ENCODE peak calls at places on chromosomes 6 and 20, in six cellular contexts. One of them, this sample, is unnamed.

GRCh38 chr6:108463789-108464188 is 96.9 kb upstream of the FOXO3 start:
- DNase-seq in PC-9: no peak
- DNase-seq in RWPE1: no peak
- DNase-seq in CD8-positive, alpha-beta memory T cell: no peak
- DNase-seq in aorta: no peak
- DNase-seq in breast epithelium: no peak
- DNase-seq in this sample: no peak

GRCh38 chr6:78597966-78598365 is 269.4 kb upstream of the IRAK1BP1 start:
- DNase-seq in PC-9: no peak
- DNase-seq in RWPE1: no peak
- DNase-seq in CD8-positive, alpha-beta memory T cell: no peak
- DNase-seq in aorta: no peak
- DNase-seq in breast epithelium: no peak
- DNase-seq in this sample: no peak

GRCh38 chr6:123888779-123889513 is 85.3 kb downstream of the NKAIN2 start:
- DNase-seq in PC-9: no peak
- DNase-seq in RWPE1: no peak
- DNase-seq in CD8-positive, alpha-beta memory T cell: no peak
- DNase-seq in aorta: no peak
- DNase-seq in breast epithelium: no peak
- DNase-seq in this sample: no peak

GRCh38 chr6:75171581-75172360 is 34.1 kb downstream of the COL12A1 start:
- DNase-seq in PC-9: no peak
- DNase-seq in RWPE1: no peak
- DNase-seq in CD8-positive, alpha-beta memory T cell: no peak
- DNase-seq in aorta: no peak
- DNase-seq in breast epithelium: no peak
- DNase-seq in this sample: no peak

GRCh38 chr6:142155895-142156757 is 9.1 kb downstream of the VTA1 start:
- DNase-seq in PC-9: no peak
- DNase-seq in RWPE1: peak; percentile 25
- DNase-seq in CD8-positive, alpha-beta memory T cell: no peak
- DNase-seq in aorta: no peak
- DNase-seq in breast epithelium: no peak
- DNase-seq in this sample: no peak

GRCh38 chr6:138503881-138504680 is 4.8 kb upstream of the NHSL1 start:
- DNase-seq in PC-9: no peak
- DNase-seq in RWPE1: no peak
- DNase-seq in CD8-positive, alpha-beta memory T cell: no peak
- DNase-seq in aorta: no peak
- DNase-seq in breast epithelium: no peak
- DNase-seq in this sample: no peak

GRCh38 chr6:31575335-31575901 is at the start of gene TNF:
- DNase-seq in PC-9: no peak
- DNase-seq in RWPE1: no peak
- DNase-seq in CD8-positive, alpha-beta memory T cell: peak; percentile 79
- DNase-seq in aorta: peak; percentile 78
- DNase-seq in breast epithelium: no peak
- DNase-seq in this sample: no peak

GRCh38 chr6:113352029-113352801 is 504.9 kb upstream of the MARCKS start:
- DNase-seq in PC-9: peak; percentile 77
- DNase-seq in RWPE1: peak; percentile 72
- DNase-seq in CD8-positive, alpha-beta memory T cell: no peak
- DNase-seq in aorta: no peak
- DNase-seq in breast epithelium: no peak
- DNase-seq in this sample: peak; percentile 44

GRCh38 chr6:25706314-25707014 is 48.1 kb upstream of the SLC17A4 start:
- DNase-seq in PC-9: no peak
- DNase-seq in RWPE1: no peak
- DNase-seq in CD8-positive, alpha-beta memory T cell: no peak
- DNase-seq in aorta: no peak
- DNase-seq in breast epithelium: no peak
- DNase-seq in this sample: no peak

GRCh38 chr6:151704383-151704782 is 103.1 kb upstream of the ESR1 start:
- DNase-seq in PC-9: no peak
- DNase-seq in RWPE1: no peak
- DNase-seq in CD8-positive, alpha-beta memory T cell: no peak
- DNase-seq in aorta: no peak
- DNase-seq in breast epithelium: no peak
- DNase-seq in this sample: no peak

GRCh38 chr20:23647346-23647745 is 9.6 kb upstream of the CST3 start:
- DNase-seq in PC-9: no peak
- DNase-seq in RWPE1: no peak
- DNase-seq in CD8-positive, alpha-beta memory T cell: no peak
- DNase-seq in aorta: no peak
- DNase-seq in breast epithelium: no peak
- DNase-seq in this sample: no peak

GRCh38 chr6:195861-196360 is 96.4 kb upstream of the DUSP22 start:
- DNase-seq in PC-9: no peak
- DNase-seq in RWPE1: no peak
- DNase-seq in CD8-positive, alpha-beta memory T cell: no peak
- DNase-seq in aorta: no peak
- DNase-seq in breast epithelium: no peak
- DNase-seq in this sample: no peak

GRCh38 chr6:34020278-34020677 is 125.6 kb downstream of the GRM4 start:
- DNase-seq in PC-9: no peak
- DNase-seq in RWPE1: no peak
- DNase-seq in CD8-positive, alpha-beta memory T cell: no peak
- DNase-seq in aorta: peak; percentile 55
- DNase-seq in breast epithelium: no peak
- DNase-seq in this sample: no peak

GRCh38 chr6:158557927-158558326 is 2.0 kb upstream of the TMEM181 start:
- DNase-seq in PC-9: no peak
- DNase-seq in RWPE1: no peak
- DNase-seq in CD8-positive, alpha-beta memory T cell: no peak
- DNase-seq in aorta: no peak
- DNase-seq in breast epithelium: no peak
- DNase-seq in this sample: no peak

DNA sequence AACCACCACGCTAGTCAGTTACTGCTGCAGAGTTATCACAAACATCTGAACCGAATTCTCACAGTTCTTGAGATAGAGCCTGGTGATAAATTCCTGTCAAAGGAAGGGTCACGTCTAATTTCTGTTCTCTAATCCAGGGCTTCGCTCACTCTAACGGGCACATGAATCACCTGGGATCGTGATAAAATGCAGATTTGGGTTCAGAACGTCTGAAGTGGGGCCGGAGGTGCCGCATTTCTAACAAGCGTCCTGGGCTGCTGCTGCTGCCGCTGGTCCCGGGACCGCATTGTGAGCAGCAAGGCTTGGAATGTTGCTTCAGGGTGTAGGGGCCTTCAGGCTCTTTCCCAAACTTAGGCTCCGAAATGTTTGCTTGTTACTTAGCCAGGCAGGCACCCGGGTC is 264.1 kb downstream of the CDC5L start:
- DNase-seq in PC-9: no peak
- DNase-seq in RWPE1: no peak
- DNase-seq in CD8-positive, alpha-beta memory T cell: no peak
- DNase-seq in aorta: no peak
- DNase-seq in breast epithelium: no peak
- DNase-seq in this sample: no peak
- H3K27ac ChIP-seq in PC-9: no peak overlapping the region
- H3K27ac ChIP-seq in RWPE1: no peak overlapping the region
- H3K27ac ChIP-seq in CD8-positive, alpha-beta memory T cell: no peak overlapping the region
- H3K27ac ChIP-seq in aorta: no peak overlapping the region
- H3K27ac ChIP-seq in breast epithelium: no peak overlapping the region
- H3K27ac ChIP-seq in this sample: no peak overlapping the region

DNA sequence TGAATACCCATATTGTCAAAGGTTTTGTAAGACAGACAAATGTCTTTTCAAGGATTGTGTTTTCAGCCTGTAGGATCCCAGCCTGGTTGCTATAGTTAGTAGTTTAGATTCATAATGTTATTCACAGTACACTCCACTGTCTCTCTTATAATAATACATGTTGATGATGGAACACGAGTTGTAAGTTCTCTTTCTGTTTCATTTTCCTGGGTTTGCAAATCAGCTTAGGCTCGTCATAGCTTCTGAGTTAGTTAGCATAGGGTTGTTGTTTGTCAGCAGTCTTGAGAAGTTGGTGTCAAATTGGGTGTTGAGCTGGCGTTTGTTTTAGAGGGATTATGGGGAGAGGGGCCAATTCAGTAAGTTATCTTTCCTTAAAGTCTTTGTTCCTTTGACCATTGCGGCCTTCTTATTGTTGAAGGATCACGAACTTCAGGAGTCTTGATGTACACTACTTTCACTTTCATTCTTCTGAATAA is 45.8 kb downstream of the QKI start:
- DNase-seq in PC-9: no peak
- DNase-seq in RWPE1: peak; percentile 20
- DNase-seq in CD8-positive, alpha-beta memory T cell: no peak
- DNase-seq in aorta: no peak
- DNase-seq in breast epithelium: no peak
- DNase-seq in this sample: no peak
- H3K27ac ChIP-seq in PC-9: no peak overlapping the region
- H3K27ac ChIP-seq in RWPE1: no peak overlapping the region
- H3K27ac ChIP-seq in CD8-positive, alpha-beta memory T cell: peak overlapping the region; percentile 78
- H3K27ac ChIP-seq in aorta: no peak overlapping the region
- H3K27ac ChIP-seq in breast epithelium: peak overlapping the region; percentile 41
- H3K27ac ChIP-seq in this sample: no peak overlapping the region

DNA sequence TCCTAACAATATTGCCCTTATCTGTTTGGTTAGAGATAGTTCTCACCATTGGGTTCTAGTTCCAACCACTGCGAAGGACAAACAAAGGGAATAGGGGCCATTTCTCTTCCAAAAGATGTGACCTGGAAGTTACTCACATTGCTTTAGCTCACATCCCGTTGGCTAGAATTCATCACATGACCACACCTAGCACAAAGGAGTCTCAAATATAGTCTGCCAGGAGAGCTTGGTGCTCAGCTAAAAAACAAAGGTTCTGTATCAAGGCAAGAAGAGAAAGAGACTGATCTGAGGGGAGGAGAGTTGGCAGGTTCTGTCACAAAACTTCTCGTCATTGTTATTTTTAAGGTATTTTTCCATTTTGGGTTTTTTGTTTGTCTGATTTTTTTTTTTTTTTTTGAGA is 69.8 kb upstream of the GNRH2 start:
- DNase-seq in PC-9: no peak
- DNase-seq in RWPE1: no peak
- DNase-seq in CD8-positive, alpha-beta memory T cell: no peak
- DNase-seq in aorta: no peak
- DNase-seq in breast epithelium: no peak
- DNase-seq in this sample: no peak
- H3K27ac ChIP-seq in PC-9: no peak overlapping the region
- H3K27ac ChIP-seq in RWPE1: no peak overlapping the region
- H3K27ac ChIP-seq in CD8-positive, alpha-beta memory T cell: no peak overlapping the region
- H3K27ac ChIP-seq in aorta: no peak overlapping the region
- H3K27ac ChIP-seq in breast epithelium: no peak overlapping the region
- H3K27ac ChIP-seq in this sample: no peak overlapping the region

DNA sequence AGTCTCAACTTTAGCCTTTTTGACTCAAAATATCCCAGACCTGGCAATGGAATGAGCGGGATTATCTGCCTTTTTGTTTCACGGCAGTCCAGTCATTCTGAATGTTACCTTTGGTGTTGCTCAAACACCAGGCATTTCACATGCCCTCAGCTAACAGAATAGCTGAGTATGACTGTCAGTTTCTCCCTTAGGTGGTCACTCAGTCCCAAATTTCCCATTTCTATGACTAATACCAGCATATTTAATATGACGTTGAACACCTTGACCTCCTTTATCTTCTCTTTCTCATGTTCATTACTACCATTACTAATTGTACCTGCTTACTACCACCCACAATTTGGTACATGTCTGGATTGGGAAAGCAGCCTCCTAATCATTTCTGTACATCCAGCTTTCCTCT is 65.2 kb downstream of the EDN1 start:
- DNase-seq in PC-9: no peak
- DNase-seq in RWPE1: peak; percentile 49
- DNase-seq in CD8-positive, alpha-beta memory T cell: no peak
- DNase-seq in aorta: no peak
- DNase-seq in breast epithelium: no peak
- DNase-seq in this sample: peak; percentile 81
- H3K27ac ChIP-seq in PC-9: no peak overlapping the region
- H3K27ac ChIP-seq in RWPE1: no peak overlapping the region
- H3K27ac ChIP-seq in CD8-positive, alpha-beta memory T cell: no peak overlapping the region
- H3K27ac ChIP-seq in aorta: peak overlapping the region; percentile 98
- H3K27ac ChIP-seq in breast epithelium: no peak overlapping the region
- H3K27ac ChIP-seq in this sample: peak overlapping the region; percentile 97

GRCh38 chr20:34049389-34049788 is 55.7 kb downstream of the RALY start:
- DNase-seq in PC-9: no peak
- DNase-seq in RWPE1: no peak
- DNase-seq in CD8-positive, alpha-beta memory T cell: no peak
- DNase-seq in aorta: no peak
- DNase-seq in breast epithelium: no peak
- DNase-seq in this sample: no peak

GRCh38 chr20:34045930-34046329 is 52.2 kb downstream of the RALY start:
- DNase-seq in PC-9: no peak
- DNase-seq in RWPE1: no peak
- DNase-seq in CD8-positive, alpha-beta memory T cell: no peak
- DNase-seq in aorta: no peak
- DNase-seq in breast epithelium: no peak
- DNase-seq in this sample: no peak

GRCh38 chr20:34045294-34045693 is 51.6 kb downstream of the RALY start:
- DNase-seq in PC-9: no peak
- DNase-seq in RWPE1: no peak
- DNase-seq in CD8-positive, alpha-beta memory T cell: no peak
- DNase-seq in aorta: no peak
- DNase-seq in breast epithelium: no peak
- DNase-seq in this sample: no peak

GRCh38 chr20:34046330-34046729 is 52.6 kb downstream of the RALY start:
- DNase-seq in PC-9: no peak
- DNase-seq in RWPE1: no peak
- DNase-seq in CD8-positive, alpha-beta memory T cell: no peak
- DNase-seq in aorta: no peak
- DNase-seq in breast epithelium: no peak
- DNase-seq in this sample: no peak

GRCh38 chr20:34047010-34047687 is 53.4 kb downstream of the RALY start:
- DNase-seq in PC-9: no peak
- DNase-seq in RWPE1: no peak
- DNase-seq in CD8-positive, alpha-beta memory T cell: no peak
- DNase-seq in aorta: no peak
- DNase-seq in breast epithelium: no peak
- DNase-seq in this sample: no peak
- H3K27ac ChIP-seq in PC-9: no peak overlapping the region
- H3K27ac ChIP-seq in RWPE1: no peak overlapping the region
- H3K27ac ChIP-seq in CD8-positive, alpha-beta memory T cell: no peak overlapping the region
- H3K27ac ChIP-seq in aorta: no peak overlapping the region
- H3K27ac ChIP-seq in breast epithelium: no peak overlapping the region
- H3K27ac ChIP-seq in this sample: no peak overlapping the region

GRCh38 chr20:43459022-43459942 is 1.6 kb downstream of the SRSF6 start:
- DNase-seq in PC-9: no peak
- DNase-seq in RWPE1: no peak
- DNase-seq in CD8-positive, alpha-beta memory T cell: no peak
- DNase-seq in aorta: no peak
- DNase-seq in breast epithelium: no peak
- DNase-seq in this sample: no peak
- H3K27ac ChIP-seq in PC-9: peak overlapping the region; percentile 3
- H3K27ac ChIP-seq in RWPE1: peak overlapping the region; percentile 93
- H3K27ac ChIP-seq in CD8-positive, alpha-beta memory T cell: peak overlapping the region; percentile 99
- H3K27ac ChIP-seq in aorta: peak overlapping the region; percentile 70
- H3K27ac ChIP-seq in breast epithelium: peak overlapping the region; percentile 100
- H3K27ac ChIP-seq in this sample: peak overlapping the region; percentile 90